ENCODE peak calls at places on chromosomes 5 and 9, in eight cellular contexts. H is activated CD4-positive, alpha-beta T cell treated with anti-CD3 and anti-CD28 coated beads for 1 hour; O is caudate nucleus; L is pulmonary artery endothelial cell; X is NCI-H524; K is AG09309; J is substantia nigra; P is germinal center. V is an unnamed sample.

GRCh38 chr5:93162201-93162654 is 418.8 kb downstream of the NR2F1-AS1 start:
- DNase-seq in O (no peak), P (no peak), K (no peak), H (no peak), J (no peak), X (peak), L (peak), V (no peak)

GRCh38 chr9:11417782-11418181 is 805.0 kb upstream of the PTPRD start:
- DNase-seq in K (no peak), H (no peak), J (no peak), P (no peak), X (peak), L (no peak), O (no peak), V (no peak)

GRCh38 chr9:104682642-104683041 is 11.7 kb upstream of the OR13D1 start:
- DNase-seq in H (no peak), J (no peak), X (peak), L (peak), O (no peak), K (peak), P (peak), V (peak)

GRCh38 chr5:176620333-176620981 is 9.9 kb downstream of the SNCB start:
- DNase-seq in K (no peak), P (no peak), O (no peak), X (no peak), J (no peak), H (no peak), L (no peak), V (no peak)

GRCh38 chr9:129195606-129196005 is 17.5 kb upstream of the IER5L start:
- DNase-seq in J (no peak), P (no peak), L (no peak), O (no peak), X (no peak), K (no peak), H (no peak), V (no peak)

GRCh38 chr9:109013678-109014145 is 413 bp upstream of the CTNNAL1 start:
- DNase-seq in J (no peak), X (no peak), P (no peak), H (no peak), K (peak), O (no peak), L (no peak), V (no peak)

GRCh38 chr5:7759257-7759871 is 91.6 kb downstream of the CFAP90 start:
- DNase-seq in L (no peak), J (no peak), X (peak), H (no peak), P (no peak), K (no peak), O (no peak), V (no peak)

GRCh38 chr5:56328753-56329560 is 95.8 kb upstream of the ANKRD55 start:
- DNase-seq in O (no peak), H (no peak), K (no peak), J (no peak), L (peak), P (no peak), X (no peak), V (no peak)

GRCh38 chr5:160747963-160748362 is 104.0 kb downstream of the ATP10B start:
- DNase-seq in L (no peak), K (no peak), H (no peak), O (no peak), X (no peak), J (no peak), P (no peak), V (no peak)

GRCh38 chr9:34430843-34431437 is 27.4 kb downstream of the FAM219A start:
- DNase-seq in P (peak), J (no peak), K (no peak), O (no peak), H (no peak), X (peak), L (peak), V (no peak)

GRCh38 chr9:34557421-34558321 is 31.9 kb downstream of the CNTFR start:
- DNase-seq in L (no peak), O (no peak), X (no peak), J (no peak), K (no peak), P (no peak), H (no peak), V (no peak)

GRCh38 chr9:134283111-134283515 is 43.1 kb upstream of the RXRA start:
- DNase-seq in P (no peak), H (no peak), J (no peak), K (peak), O (peak), X (no peak), L (no peak), V (peak)

GRCh38 chr5:943201-943873 is 50.7 kb downstream of the TRIP13 start:
- DNase-seq in H (peak), X (peak), J (no peak), K (no peak), P (no peak), L (no peak), O (no peak), V (no peak)

GRCh38 chr5:74725331-74725730 is 40.3 kb downstream of the HEXB start:
- DNase-seq in L (no peak), O (no peak), H (no peak), J (no peak), X (no peak), K (no peak), P (no peak), V (no peak)

GRCh38 chr9:116099821-116100220 is 53.8 kb upstream of the PAPPA start:
- DNase-seq in K (no peak), X (no peak), O (no peak), J (no peak), H (no peak), L (no peak), P (no peak), V (no peak)

GRCh38 chr5:138241688-138242547 is 28.8 kb upstream of the CDC23 start:
- DNase-seq in H (no peak), L (no peak), J (no peak), O (no peak), P (no peak), X (no peak), K (no peak), V (no peak)

GRCh38 chr5:109863752-109864151 is 174.0 kb downstream of the MAN2A1 start:
- DNase-seq in H (no peak), X (no peak), L (no peak), P (no peak), J (no peak), O (no peak), K (no peak), V (no peak)

GRCh38 chr5:177552839-177553455 is 1.4 kb downstream of the FAM193B start:
- DNase-seq in H (no peak), J (no peak), L (no peak), P (no peak), O (no peak), X (no peak), K (no peak), V (no peak)

GRCh38 chr5:142512041-142512679 is 173.7 kb downstream of the FGF1 start:
- DNase-seq in K (peak), O (no peak), P (no peak), H (no peak), X (no peak), J (no peak), L (no peak), V (no peak)

GRCh38 chr5:79181419-79182022 is 54.4 kb upstream of the JMY start:
- DNase-seq in L (no peak), P (no peak), O (no peak), J (no peak), K (no peak), H (no peak), X (no peak), V (no peak)

GRCh38 chr5:90560771-90561170 is 2.2 kb downstream of the ADGRV1 start:
- DNase-seq in L (no peak), O (no peak), P (no peak), J (no peak), X (no peak), K (no peak), H (no peak), V (no peak)

GRCh38 chr9:114366334-114367128 is 21.3 kb downstream of the AKNA start:
- DNase-seq in O (no peak), H (no peak), K (peak), P (no peak), X (no peak), J (no peak), L (no peak), V (no peak)

GRCh38 chr5:135208555-135209494 is 174.8 kb upstream of the PITX1 start:
- DNase-seq in J (no peak), O (no peak), L (peak), H (no peak), K (peak), P (no peak), X (no peak), V (no peak)

GRCh38 chr9:3410461-3410860 is 115.3 kb downstream of the RFX3 start:
- DNase-seq in X (no peak), H (no peak), J (no peak), O (no peak), L (no peak), K (no peak), P (no peak), V (no peak)

GRCh38 chr9:1009101-1009707 is 32.7 kb downstream of the DMRT3 start:
- DNase-seq in P (peak), K (peak), H (peak), L (peak), O (peak), X (peak), J (peak), V (peak)

GRCh38 chr9:87310827-87311564 is 186.7 kb upstream of the DAPK1 start:
- DNase-seq in K (no peak), J (no peak), P (no peak), L (no peak), H (no peak), X (no peak), O (no peak), V (no peak)

GRCh38 chr9:89427621-89428221 is 70.2 kb downstream of the SEMA4D start:
- DNase-seq in H (peak), X (no peak), J (no peak), O (peak), P (no peak), K (no peak), L (no peak), V (no peak)

GRCh38 chr5:159680095-159680494 is 236.2 kb upstream of the ADRA1B start:
- DNase-seq in O (no peak), L (no peak), J (no peak), K (no peak), X (no peak), P (no peak), H (no peak), V (no peak)

GRCh38 chr9:113920872-113921271 is 44.8 kb downstream of the ZNF618 start:
- DNase-seq in L (no peak), J (no peak), X (no peak), H (no peak), K (no peak), P (no peak), O (no peak), V (no peak)

GRCh38 chr9:120538339-120538738 is 41.6 kb downstream of the CDK5RAP2 start:
- DNase-seq in O (no peak), H (no peak), X (no peak), P (no peak), L (peak), K (no peak), J (no peak), V (no peak)

GRCh38 chr5:66739923-66740322 is 143.7 kb downstream of the MAST4 start:
- DNase-seq in P (no peak), L (no peak), K (no peak), O (no peak), X (no peak), H (no peak), J (no peak), V (no peak)

GRCh38 chr5:75335952-75336624 is 932 bp upstream of the HMGCR start:
- DNase-seq in H (no peak), O (no peak), P (peak), X (peak), J (no peak), L (peak), K (peak), V (no peak)

GRCh38 chr5:127577458-127577857 is 60.0 kb downstream of the PRRC1 start:
- DNase-seq in K (no peak), O (no peak), H (no peak), L (no peak), J (no peak), X (no peak), P (no peak), V (no peak)

GRCh38 chr5:14161825-14162556 is 18.8 kb downstream of the TRIO start:
- DNase-seq in P (no peak), H (no peak), O (no peak), J (no peak), X (peak), L (no peak), K (no peak), V (no peak)

GRCh38 chr5:33299621-33300208 is 141.1 kb upstream of the TARS1 start:
- DNase-seq in X (no peak), P (no peak), O (no peak), H (no peak), L (no peak), K (no peak), J (no peak), V (peak)

GRCh38 chr5:5373351-5374033 is 49.0 kb upstream of the ICE1 start:
- DNase-seq in O (no peak), P (no peak), X (no peak), J (no peak), K (no peak), H (no peak), L (no peak), V (no peak)

GRCh38 chr9:306907-307306 is 92.2 kb downstream of the DOCK8 start:
- DNase-seq in H (peak), K (no peak), O (no peak), L (no peak), P (no peak), J (no peak), X (no peak), V (no peak)

GRCh38 chr5:59767753-59768159 is 125.8 kb downstream of the PDE4D start:
- DNase-seq in X (no peak), L (no peak), O (no peak), P (no peak), H (no peak), K (no peak), J (no peak), V (no peak)